ENCODE peak calls at places on chromosomes 6 and 20, in five cellular contexts. I is upper lobe of right lung, Y is prostate gland, Z is mammary epithelial cell, L is psoas muscle. V is an unnamed sample.

GRCh38 chr20:46206025-46206424 is 87.9 kb downstream of the CD40 start:
- DNase-seq in L (no peak), I (peak; percentile 71), Y (no peak), Z (peak; percentile 50), V (peak; percentile 72)

GRCh38 chr6:154590770-154591169 is 80.3 kb upstream of the CNKSR3 start:
- DNase-seq in I (no peak), Y (peak; percentile 34), Z (no peak), L (no peak), V (no peak)

GRCh38 chr20:4217349-4217761 is 202.0 kb upstream of the RNF24 start:
- DNase-seq in I (no peak), Z (peak; percentile 31), Y (no peak), L (peak; percentile 57), V (no peak)

GRCh38 chr6:151690768-151691562 is 116.5 kb upstream of the ESR1 start:
- DNase-seq in Y (no peak), Z (peak; percentile 39), L (no peak), I (no peak), V (no peak)

GRCh38 chr6:100677240-100677639 is 203.9 kb downstream of the ASCC3 start:
- DNase-seq in I (no peak), L (no peak), Z (no peak), Y (no peak), V (no peak)

GRCh38 chr20:32449890-32450401 is 91.8 kb downstream of the ASXL1 start:
- DNase-seq in Y (no peak), Z (no peak), L (no peak), I (no peak), V (no peak)

GRCh38 chr20:64092258-64093012 is 8.2 kb upstream of the LKAAEAR1 start:
- DNase-seq in Z (no peak), Y (no peak), L (no peak), I (no peak), V (no peak)

GRCh38 chr20:49775229-49775693 is 37.4 kb upstream of the SLC9A8 start:
- DNase-seq in Z (peak; percentile 75), Y (no peak), I (peak; percentile 71), L (peak; percentile 86), V (peak; percentile 65)

GRCh38 chr20:8227293-8227692 is 95.2 kb downstream of the PLCB1 start:
- DNase-seq in I (no peak), L (no peak), Y (no peak), Z (no peak), V (no peak)

GRCh38 chr6:7939186-7939863 is 28.7 kb upstream of the TXNDC5 start:
- DNase-seq in L (no peak), Y (no peak), Z (no peak), I (no peak), V (no peak)

GRCh38 chr6:10411915-10412164 is 3.0 kb downstream of the TFAP2A start:
- DNase-seq in Y (no peak), L (no peak), Z (no peak), I (no peak), V (peak; percentile 55)

GRCh38 chr6:165679326-165679725 is 16.3 kb upstream of the PDE10A start:
- DNase-seq in Y (no peak), I (no peak), L (no peak), Z (no peak), V (no peak)

GRCh38 chr6:52049252-52050050 is 38.0 kb downstream of the PKHD1 start:
- DNase-seq in Y (no peak), Z (peak; percentile 13), I (no peak), L (no peak), V (no peak)

GRCh38 chr6:22401206-22401605 is 104.4 kb upstream of the PRL start:
- DNase-seq in Z (peak; percentile 20), I (no peak), L (no peak), Y (no peak), V (no peak)

GRCh38 chr6:48736486-48737206 is 625.6 kb upstream of the PTCHD4 start:
- DNase-seq in L (no peak), Z (peak; percentile 1), Y (no peak), I (no peak), V (no peak)

GRCh38 chr20:49712118-49712517 is 1.6 kb downstream of the B4GALT5 start:
- DNase-seq in Y (no peak), I (no peak), Z (no peak), L (no peak), V (no peak)

GRCh38 chr6:163323274-163323673 is 91.2 kb upstream of the QKI start:
- DNase-seq in Z (no peak), Y (no peak), I (no peak), L (no peak), V (no peak)

GRCh38 chr20:57432874-57433491 is 41.8 kb downstream of the RBM38 start:
- DNase-seq in I (peak; percentile 86), L (peak; percentile 85), Y (no peak), Z (peak; percentile 21), V (peak; percentile 85)

GRCh38 chr20:48919882-48920526 is 1.5 kb upstream of the ARFGEF2 start:
- DNase-seq in L (no peak), Z (no peak), I (no peak), Y (no peak), V (no peak)

GRCh38 chr20:56945057-56945456 is 316.0 kb downstream of the TFAP2C start:
- DNase-seq in I (no peak), Z (no peak), Y (no peak), L (no peak), V (no peak)

GRCh38 chr20:57433658-57434389 is 42.6 kb downstream of the RBM38 start:
- DNase-seq in I (no peak), Y (no peak), Z (no peak), L (peak; percentile 79), V (no peak)

GRCh38 chr6:140485740-140486467 is 1111.5 kb upstream of the CITED2 start:
- DNase-seq in L (no peak), Y (no peak), I (peak; percentile 67), Z (peak; percentile 82), V (peak; percentile 66)

GRCh38 chr6:163750436-163751031 is 336.0 kb downstream of the QKI start:
- DNase-seq in Z (peak; percentile 7), L (no peak), Y (no peak), I (no peak), V (no peak)

GRCh38 chr6:170434821-170435155 is 118.3 kb downstream of the PSMB1 start:
- DNase-seq in Z (no peak), L (peak; percentile 49), Y (no peak), I (no peak), V (no peak)

GRCh38 chr6:148566664-148567350 is 180.0 kb upstream of the UST start:
- DNase-seq in Y (no peak), L (no peak), Z (no peak), I (no peak), V (no peak)

DNA sequence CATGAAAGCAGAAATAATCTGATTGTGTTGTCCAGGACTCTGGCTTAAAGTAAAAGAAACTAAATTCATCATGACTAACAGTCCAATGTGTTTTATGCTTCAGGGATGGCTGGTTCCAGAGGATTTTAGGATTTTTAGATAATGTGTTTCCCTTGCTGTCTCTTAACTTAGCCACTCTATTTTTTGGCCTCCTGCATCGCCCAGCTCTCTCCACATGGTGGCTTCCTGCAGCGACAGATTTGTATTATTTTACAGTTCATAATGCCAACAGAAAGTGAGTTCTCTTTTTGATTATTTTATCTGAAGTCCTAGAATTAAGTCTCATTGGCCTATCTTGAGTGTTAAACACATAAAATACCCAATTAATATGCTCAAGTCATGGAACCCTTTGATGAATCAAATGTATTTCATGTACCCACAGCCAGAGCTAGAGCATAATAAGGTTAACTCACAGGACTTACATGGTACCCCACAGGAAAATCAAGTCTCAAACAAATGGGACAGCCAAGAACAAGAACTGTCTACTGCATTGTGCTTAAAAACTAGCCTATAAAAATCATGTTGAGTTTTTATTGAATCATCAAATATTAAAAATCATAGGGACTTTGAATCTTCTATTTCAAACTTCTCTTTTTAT is 582.5 kb downstream of the DOK5 start:
- DNase-seq in L (no peak), I (no peak), Y (no peak), Z (peak; percentile 8), V (no peak)
- TF ChIP-seq CTCF in L (no peak), I (peak; percentile 31), Y (peak; percentile 22), Z (peak; percentile 80), V (peak; percentile 14)

GRCh38 chr6:35589904-35590303 is 77.2 kb upstream of the TULP1 start:
- DNase-seq in Z (no peak), I (no peak), Y (no peak), L (no peak), V (no peak)
- H3K4me1 ChIP-seq in Z (peaks cover 29% of the 10 kb centered on the region), I (peaks cover 60% of the 10 kb centered on the region), Y (peaks cover 28% of the 10 kb centered on the region), L (peaks cover 93% of the 10 kb centered on the region), V (peaks cover 71% of the 10 kb centered on the region)

GRCh38 chr6:3911130-3911529 is 62.0 kb downstream of the FAM50B start:
- DNase-seq in I (no peak), Y (no peak), L (no peak), Z (no peak), V (no peak)
- H3K4me3 ChIP-seq in I (no peak overlapping the region), Y (no peak overlapping the region), L (no peak overlapping the region), Z (no peak overlapping the region), V (no peak overlapping the region)

GRCh38 chr20:34794006-34794585 is 31.4 kb downstream of the NCOA6 start:
- DNase-seq in I (no peak), Z (no peak), L (no peak), Y (no peak), V (no peak)

GRCh38 chr20:34797012-34797720 is 28.3 kb downstream of the NCOA6 start:
- DNase-seq in I (no peak), L (no peak), Z (no peak), Y (no peak), V (no peak)

GRCh38 chr20:34798328-34798727 is 27.1 kb downstream of the NCOA6 start:
- DNase-seq in Y (no peak), Z (no peak), I (no peak), L (no peak), V (no peak)

GRCh38 chr20:34798871-34799270 is 26.6 kb downstream of the NCOA6 start:
- DNase-seq in Z (no peak), L (no peak), Y (no peak), I (no peak), V (no peak)
- TF ChIP-seq CTCF in Z (no peak), L (no peak), Y (no peak), I (no peak), V (no peak)

DNA sequence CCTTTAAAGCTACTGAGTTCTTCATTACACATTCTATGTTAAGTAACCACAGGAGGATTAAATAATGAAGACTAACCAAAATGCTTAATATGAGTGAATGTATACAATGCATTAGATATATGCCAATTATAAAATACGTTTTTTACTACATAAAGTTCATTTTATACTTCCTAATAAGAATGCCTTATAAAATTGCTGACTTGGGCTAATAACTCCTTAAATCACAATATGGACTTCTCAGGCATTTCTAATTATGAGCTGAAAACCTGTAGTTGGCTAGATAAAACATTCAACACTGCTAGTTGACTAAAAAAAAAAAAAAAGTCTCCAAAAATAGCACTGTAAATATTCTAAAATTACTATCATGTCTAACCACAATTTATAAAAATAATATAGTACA is 11.8 kb downstream of the MAN1A1 start:
- DNase-seq in L (no peak), Y (no peak), Z (no peak), I (no peak), V (no peak)
- H3K4me1 ChIP-seq in L (no peaks in the 10 kb centered on the region), Y (no peaks in the 10 kb centered on the region), Z (no peaks in the 10 kb centered on the region), I (peaks cover 35% of the 10 kb centered on the region), V (peaks cover 69% of the 10 kb centered on the region)

DNA sequence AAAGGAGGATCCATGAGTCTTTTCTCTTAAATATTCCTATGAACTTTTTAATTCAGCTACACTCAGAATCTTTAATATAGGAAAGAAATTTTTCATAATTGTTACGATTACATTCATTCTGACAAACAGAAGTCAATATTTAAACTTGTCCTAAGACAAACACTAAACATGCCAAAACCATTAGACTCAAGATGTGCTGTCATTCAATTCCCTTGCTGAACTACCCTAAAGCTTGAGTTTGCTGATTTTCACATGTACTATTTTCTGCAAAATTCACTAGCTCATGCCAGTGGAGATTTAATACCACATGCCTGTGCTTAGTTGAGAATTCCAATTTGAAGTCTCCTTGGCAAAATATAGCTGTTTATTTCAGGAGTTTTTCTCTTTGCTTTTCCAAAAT is 448.1 kb downstream of the COL12A1 start:
- DNase-seq in L (no peak), I (no peak), Z (no peak), Y (no peak), V (no peak)
- H3K4me3 ChIP-seq in L (no peak overlapping the region), I (no peak overlapping the region), Z (no peak overlapping the region), Y (no peak overlapping the region), V (no peak overlapping the region)

GRCh38 chr6:157323114-157323923 is at the start of gene TMEM242:
- DNase-seq in I (peak; percentile 95), Y (peak; percentile 84), L (peak; percentile 95), Z (peak; percentile 93), V (peak; percentile 93)
- TF ChIP-seq CTCF in I (peak; percentile 41), Y (peak; percentile 51), L (peak; percentile 42), Z (peak; percentile 36), V (peak; percentile 15)